ENCODE peak calls at places on chromosome 16, in ten cellular contexts. M is OCI-LY7, Y is mucosa of descending colon, E is heart left ventricle, V is Calu3, N is mesothelial cell of epicardium, A is stomach, Z is neural crest cell, H is prostate gland, U is sigmoid colon. L is an unnamed sample.

GRCh38 chr16:80518436-80518835 is 22.4 kb upstream of the DYNLRB2 start:
- DNase-seq in E (no peak), V (no peak), A (no peak), M (peak; percentile 4), U (no peak), Z (no peak), N (no peak), H (no peak), Y (no peak), L (no peak)

GRCh38 chr16:83946781-83947566 is 6.1 kb upstream of the OSGIN1 start:
- DNase-seq in A (no peak), V (no peak), H (peak; percentile 27), Y (no peak), N (no peak), Z (no peak), E (no peak), U (no peak), M (no peak), L (no peak)

GRCh38 chr16:66933776-66934137 is 445 bp downstream of the CIAO2B start:
- DNase-seq in Z (no peak), M (no peak), V (no peak), E (no peak), A (no peak), N (no peak), Y (no peak), H (no peak), U (no peak), L (no peak)

GRCh38 chr16:28473714-28474265 is 1.7 kb upstream of the NPIPB7 start:
- DNase-seq in N (no peak), Z (no peak), M (no peak), E (no peak), V (no peak), H (no peak), U (peak; percentile 13), Y (no peak), A (no peak), L (no peak)

GRCh38 chr16:3578121-3578520 is 918 bp upstream of the NLRC3 start:
- DNase-seq in Y (no peak), Z (no peak), M (peak; percentile 63), H (no peak), U (no peak), A (no peak), E (peak; percentile 41), V (no peak), N (no peak), L (no peak)

GRCh38 chr16:31376705-31377104 is 16.4 kb upstream of the ITGAD start:
- DNase-seq in E (no peak), Y (no peak), M (no peak), A (no peak), U (no peak), Z (no peak), V (no peak), H (no peak), N (no peak), L (no peak)

GRCh38 chr16:88378836-88379693 is 3.7 kb upstream of the ZNF469 start:
- DNase-seq in A (no peak), U (peak; percentile 56), N (no peak), Z (no peak), E (peak; percentile 55), H (no peak), Y (peak; percentile 9), M (no peak), V (no peak), L (no peak)

GRCh38 chr16:80324371-80324770 is 216.4 kb upstream of the DYNLRB2 start:
- DNase-seq in H (no peak), Z (no peak), A (no peak), Y (no peak), V (no peak), N (no peak), M (no peak), E (no peak), U (no peak), L (no peak)

GRCh38 chr16:4420703-4421102 is 4.3 kb upstream of the CORO7 start:
- DNase-seq in Y (no peak), U (no peak), A (no peak), Z (no peak), E (no peak), H (no peak), N (no peak), M (no peak), V (no peak), L (no peak)

GRCh38 chr16:73068546-73069401 is 20.8 kb upstream of the ZFHX3 start:
- DNase-seq in H (no peak), M (no peak), V (peak; percentile 66), U (peak; percentile 93), N (no peak), Z (no peak), A (no peak), E (peak; percentile 79), Y (peak; percentile 56), L (peak; percentile 90)

GRCh38 chr16:54929090-54930033 is 1.3 kb upstream of the IRX5 start:
- DNase-seq in E (peak; percentile 99), H (peak; percentile 100), Z (peak; percentile 99), N (peak; percentile 100), Y (peak; percentile 99), A (peak; percentile 100), U (peak; percentile 97), M (peak; percentile 99), V (peak; percentile 100), L (peak; percentile 100)

GRCh38 chr16:86151372-86151950 is 252.5 kb downstream of the IRF8 start:
- DNase-seq in U (peak; percentile 80), E (no peak), H (no peak), M (no peak), V (no peak), A (no peak), Z (no peak), Y (peak; percentile 47), N (no peak), L (no peak)

GRCh38 chr16:14399397-14400284 is 230.4 kb downstream of the PARN start:
- DNase-seq in V (peak; percentile 73), Y (no peak), Z (no peak), U (peak; percentile 79), H (no peak), N (no peak), A (no peak), E (no peak), M (no peak), L (no peak)

GRCh38 chr16:1770328-1771071 is 843 bp downstream of the NME3 start:
- DNase-seq in H (peak; percentile 79), E (no peak), U (peak; percentile 92), A (peak; percentile 76), M (peak; percentile 18), N (no peak), Y (peak; percentile 82), V (peak; percentile 48), Z (no peak), L (no peak)

GRCh38 chr16:1865902-1866690 is 5.9 kb downstream of the MEIOB start:
- DNase-seq in A (no peak), U (no peak), Y (no peak), N (no peak), E (no peak), M (no peak), H (no peak), V (no peak), Z (no peak), L (peak; percentile 27)

GRCh38 chr16:76756423-76756822 is 434.6 kb upstream of the MON1B start:
- DNase-seq in E (no peak), V (no peak), Y (no peak), M (no peak), A (no peak), U (no peak), H (no peak), Z (no peak), N (no peak), L (no peak)

GRCh38 chr16:3776316-3776715 is 59.0 kb upstream of the TRAP1 start:
- DNase-seq in Z (no peak), E (no peak), U (no peak), N (no peak), Y (no peak), M (no peak), H (no peak), A (peak; percentile 81), V (no peak), L (no peak)

GRCh38 chr16:67716097-67716496 is 3.0 kb downstream of the GFOD2 start:
- DNase-seq in A (no peak), Z (no peak), N (no peak), Y (no peak), M (no peak), U (no peak), H (no peak), V (no peak), E (no peak), L (no peak)

GRCh38 chr16:11398851-11399250 is 53.6 kb downstream of the RMI2 start:
- DNase-seq in Z (no peak), N (no peak), M (no peak), H (no peak), V (no peak), Y (no peak), U (no peak), E (peak; percentile 23), A (no peak), L (no peak)

GRCh38 chr16:27230562-27230991 is 27.3 kb downstream of the KDM8 start:
- DNase-seq in H (no peak), V (no peak), Y (peak; percentile 91), A (peak; percentile 76), N (no peak), E (peak; percentile 74), M (no peak), Z (no peak), U (no peak), L (no peak)
- TF ChIP-seq CTCF in H (no peak), V (no peak), Y (peak; percentile 23), A (no peak), N (no peak), E (no peak), M (peak; percentile 15), Z (no peak), U (no peak), L (no peak)

GRCh38 chr16:51146256-51146924 is 4.7 kb downstream of the SALL1 start:
- DNase-seq in E (no peak), Y (no peak), V (no peak), Z (no peak), U (no peak), M (peak; percentile 11), A (no peak), N (no peak), H (no peak), L (no peak)
- TF ChIP-seq CTCF in E (no peak), Y (no peak), V (peak; percentile 34), Z (peak; percentile 43), U (no peak), M (peak; percentile 44), A (no peak), N (no peak), H (no peak), L (peak; percentile 29)

GRCh38 chr16:53220585-53220984 is 165.8 kb downstream of the CHD9 start:
- DNase-seq in U (no peak), A (no peak), Z (no peak), H (no peak), E (no peak), Y (no peak), V (no peak), M (peak; percentile 18), N (no peak), L (no peak)
- TF ChIP-seq CTCF in U (peak; percentile 17), A (no peak), Z (peak; percentile 29), H (no peak), E (peak; percentile 56), Y (no peak), V (no peak), M (peak; percentile 42), N (no peak), L (peak; percentile 41)

DNA sequence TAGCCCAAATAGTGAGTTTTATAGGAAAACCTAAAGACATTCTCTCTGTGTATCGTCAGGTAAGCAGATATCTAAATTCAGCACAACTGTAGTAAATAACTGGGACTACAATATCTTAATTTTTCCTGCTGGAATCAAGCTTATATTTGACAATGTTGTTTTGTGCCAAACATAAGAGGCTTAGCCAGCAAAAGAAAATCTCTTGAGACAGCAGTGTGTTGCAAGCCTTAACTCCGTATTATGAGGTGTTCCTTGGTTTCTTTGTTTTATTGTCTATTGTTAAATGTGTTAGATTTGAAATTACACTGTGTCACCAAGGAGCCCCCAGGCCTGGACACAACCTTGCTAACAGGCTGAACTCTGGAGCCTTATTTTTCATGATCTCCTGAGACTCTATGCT is 1570.6 kb upstream of the GOT2 start:
- DNase-seq in Y (no peak), A (no peak), N (no peak), U (no peak), Z (no peak), M (no peak), V (no peak), H (no peak), E (no peak), L (no peak)
- TF ChIP-seq CTCF in Y (no peak), A (no peak), N (no peak), U (no peak), Z (no peak), M (no peak), V (no peak), H (no peak), E (no peak), L (no peak)

L was measured in osteocyte.